ENCODE peak calls at places on chromosome 5, in ten cellular contexts. One of them, this sample, is unnamed.

GRCh38 chr5:173727839-173728778 is 111.7 kb upstream of the BOD1 start:
- DNase-seq in GM12878: no peak
- DNase-seq in tibial artery: no peak
- DNase-seq in psoas muscle: no peak
- DNase-seq in CD8-positive, alpha-beta T cell: no peak
- DNase-seq in ovary: no peak
- DNase-seq in progenitor cell of endocrine pancreas: no peak
- DNase-seq in HL-60: no peak
- DNase-seq in neural crest cell: no peak
- DNase-seq in GM06990: no peak
- DNase-seq in this sample: no peak

GRCh38 chr5:45627076-45627656 is 69.0 kb downstream of the HCN1 start:
- DNase-seq in GM12878: no peak
- DNase-seq in tibial artery: no peak
- DNase-seq in psoas muscle: no peak
- DNase-seq in CD8-positive, alpha-beta T cell: no peak
- DNase-seq in ovary: no peak
- DNase-seq in progenitor cell of endocrine pancreas: no peak
- DNase-seq in HL-60: no peak
- DNase-seq in neural crest cell: no peak
- DNase-seq in GM06990: no peak
- DNase-seq in this sample: no peak

GRCh38 chr5:72443883-72444282 is 63.3 kb downstream of the ZNF366 start:
- DNase-seq in GM12878: no peak
- DNase-seq in tibial artery: no peak
- DNase-seq in psoas muscle: no peak
- DNase-seq in CD8-positive, alpha-beta T cell: no peak
- DNase-seq in ovary: no peak
- DNase-seq in progenitor cell of endocrine pancreas: no peak
- DNase-seq in HL-60: no peak
- DNase-seq in neural crest cell: no peak
- DNase-seq in GM06990: no peak
- DNase-seq in this sample: no peak

GRCh38 chr5:590343-590742 is 21.8 kb upstream of the CEP72 start:
- DNase-seq in GM12878: no peak
- DNase-seq in tibial artery: no peak
- DNase-seq in psoas muscle: no peak
- DNase-seq in CD8-positive, alpha-beta T cell: no peak
- DNase-seq in ovary: no peak
- DNase-seq in progenitor cell of endocrine pancreas: no peak
- DNase-seq in HL-60: no peak
- DNase-seq in neural crest cell: no peak
- DNase-seq in GM06990: no peak
- DNase-seq in this sample: no peak

GRCh38 chr5:59485629-59486439 is 407.7 kb downstream of the PDE4D start:
- DNase-seq in GM12878: no peak
- DNase-seq in tibial artery: no peak
- DNase-seq in psoas muscle: no peak
- DNase-seq in CD8-positive, alpha-beta T cell: no peak
- DNase-seq in ovary: no peak
- DNase-seq in progenitor cell of endocrine pancreas: no peak
- DNase-seq in HL-60: no peak
- DNase-seq in neural crest cell: no peak
- DNase-seq in GM06990: no peak
- DNase-seq in this sample: no peak

GRCh38 chr5:154466671-154467070 is 11.4 kb downstream of the HAND1 start:
- DNase-seq in GM12878: no peak
- DNase-seq in tibial artery: no peak
- DNase-seq in psoas muscle: no peak
- DNase-seq in CD8-positive, alpha-beta T cell: no peak
- DNase-seq in ovary: no peak
- DNase-seq in progenitor cell of endocrine pancreas: no peak
- DNase-seq in HL-60: no peak
- DNase-seq in neural crest cell: no peak
- DNase-seq in GM06990: no peak
- DNase-seq in this sample: no peak

GRCh38 chr5:35246411-35246810 is 16.1 kb upstream of the PRLR start:
- DNase-seq in GM12878: no peak
- DNase-seq in tibial artery: no peak
- DNase-seq in psoas muscle: no peak
- DNase-seq in CD8-positive, alpha-beta T cell: no peak
- DNase-seq in ovary: no peak
- DNase-seq in progenitor cell of endocrine pancreas: no peak
- DNase-seq in HL-60: no peak
- DNase-seq in neural crest cell: no peak
- DNase-seq in GM06990: no peak
- DNase-seq in this sample: no peak

GRCh38 chr5:72138943-72139467 is 31.7 kb downstream of the MAP1B start:
- DNase-seq in GM12878: peak; percentile 15
- DNase-seq in tibial artery: no peak
- DNase-seq in psoas muscle: no peak
- DNase-seq in CD8-positive, alpha-beta T cell: no peak
- DNase-seq in ovary: peak; percentile 32
- DNase-seq in progenitor cell of endocrine pancreas: no peak
- DNase-seq in HL-60: no peak
- DNase-seq in neural crest cell: no peak
- DNase-seq in GM06990: peak; percentile 53
- DNase-seq in this sample: peak; percentile 48

GRCh38 chr5:56683281-56683680 is 132.1 kb upstream of the MAP3K1 start:
- DNase-seq in GM12878: no peak
- DNase-seq in tibial artery: no peak
- DNase-seq in psoas muscle: no peak
- DNase-seq in CD8-positive, alpha-beta T cell: no peak
- DNase-seq in ovary: no peak
- DNase-seq in progenitor cell of endocrine pancreas: no peak
- DNase-seq in HL-60: no peak
- DNase-seq in neural crest cell: no peak
- DNase-seq in GM06990: no peak
- DNase-seq in this sample: no peak

GRCh38 chr5:56683733-56684132 is 131.6 kb upstream of the MAP3K1 start:
- DNase-seq in GM12878: no peak
- DNase-seq in tibial artery: no peak
- DNase-seq in psoas muscle: no peak
- DNase-seq in CD8-positive, alpha-beta T cell: no peak
- DNase-seq in ovary: no peak
- DNase-seq in progenitor cell of endocrine pancreas: no peak
- DNase-seq in HL-60: no peak
- DNase-seq in neural crest cell: no peak
- DNase-seq in GM06990: no peak
- DNase-seq in this sample: no peak

GRCh38 chr5:56684159-56684558 is 131.2 kb upstream of the MAP3K1 start:
- DNase-seq in GM12878: no peak
- DNase-seq in tibial artery: no peak
- DNase-seq in psoas muscle: no peak
- DNase-seq in CD8-positive, alpha-beta T cell: no peak
- DNase-seq in ovary: no peak
- DNase-seq in progenitor cell of endocrine pancreas: no peak
- DNase-seq in HL-60: no peak
- DNase-seq in neural crest cell: no peak
- DNase-seq in GM06990: no peak
- DNase-seq in this sample: no peak

GRCh38 chr5:56686337-56687198 is 128.8 kb upstream of the MAP3K1 start:
- DNase-seq in GM12878: peak; percentile 46
- DNase-seq in tibial artery: no peak
- DNase-seq in psoas muscle: no peak
- DNase-seq in CD8-positive, alpha-beta T cell: no peak
- DNase-seq in ovary: no peak
- DNase-seq in progenitor cell of endocrine pancreas: no peak
- DNase-seq in HL-60: no peak
- DNase-seq in neural crest cell: no peak
- DNase-seq in GM06990: peak; percentile 60
- DNase-seq in this sample: no peak

GRCh38 chr5:56685503-56686217 is 129.7 kb upstream of the MAP3K1 start:
- DNase-seq in GM12878: no peak
- DNase-seq in tibial artery: no peak
- DNase-seq in psoas muscle: no peak
- DNase-seq in CD8-positive, alpha-beta T cell: no peak
- DNase-seq in ovary: no peak
- DNase-seq in progenitor cell of endocrine pancreas: no peak
- DNase-seq in HL-60: no peak
- DNase-seq in neural crest cell: no peak
- DNase-seq in GM06990: peak; percentile 36
- DNase-seq in this sample: no peak
- TF ChIP-seq CTCF in GM12878: no peak
- TF ChIP-seq CTCF in tibial artery: no peak
- TF ChIP-seq CTCF in psoas muscle: no peak
- TF ChIP-seq CTCF in CD8-positive, alpha-beta T cell: no peak
- TF ChIP-seq CTCF in ovary: no peak
- TF ChIP-seq CTCF in progenitor cell of endocrine pancreas: no peak
- TF ChIP-seq CTCF in HL-60: no peak
- TF ChIP-seq CTCF in neural crest cell: no peak
- TF ChIP-seq CTCF in GM06990: no peak
- TF ChIP-seq CTCF in this sample: no peak

GRCh38 chr5:167580608-167581007 is 710.8 kb upstream of the WWC1 start:
- DNase-seq in GM12878: no peak
- DNase-seq in tibial artery: no peak
- DNase-seq in psoas muscle: no peak
- DNase-seq in CD8-positive, alpha-beta T cell: no peak
- DNase-seq in ovary: no peak
- DNase-seq in progenitor cell of endocrine pancreas: no peak
- DNase-seq in HL-60: no peak
- DNase-seq in neural crest cell: no peak
- DNase-seq in GM06990: no peak
- DNase-seq in this sample: no peak

GRCh38 chr5:167585184-167585583 is 706.3 kb upstream of the WWC1 start:
- DNase-seq in GM12878: no peak
- DNase-seq in tibial artery: no peak
- DNase-seq in psoas muscle: no peak
- DNase-seq in CD8-positive, alpha-beta T cell: no peak
- DNase-seq in ovary: no peak
- DNase-seq in progenitor cell of endocrine pancreas: no peak
- DNase-seq in HL-60: no peak
- DNase-seq in neural crest cell: no peak
- DNase-seq in GM06990: no peak
- DNase-seq in this sample: no peak

GRCh38 chr5:167579701-167580045 is 711.8 kb upstream of the WWC1 start:
- DNase-seq in GM12878: no peak
- DNase-seq in tibial artery: no peak
- DNase-seq in psoas muscle: no peak
- DNase-seq in CD8-positive, alpha-beta T cell: no peak
- DNase-seq in ovary: no peak
- DNase-seq in progenitor cell of endocrine pancreas: no peak
- DNase-seq in HL-60: no peak
- DNase-seq in neural crest cell: no peak
- DNase-seq in GM06990: no peak
- DNase-seq in this sample: no peak

GRCh38 chr5:167582916-167583315 is 708.5 kb upstream of the WWC1 start:
- DNase-seq in GM12878: no peak
- DNase-seq in tibial artery: no peak
- DNase-seq in psoas muscle: no peak
- DNase-seq in CD8-positive, alpha-beta T cell: no peak
- DNase-seq in ovary: no peak
- DNase-seq in progenitor cell of endocrine pancreas: no peak
- DNase-seq in HL-60: no peak
- DNase-seq in neural crest cell: no peak
- DNase-seq in GM06990: no peak
- DNase-seq in this sample: no peak

GRCh38 chr5:167582263-167582662 is 709.2 kb upstream of the WWC1 start:
- DNase-seq in GM12878: no peak
- DNase-seq in tibial artery: no peak
- DNase-seq in psoas muscle: no peak
- DNase-seq in CD8-positive, alpha-beta T cell: no peak
- DNase-seq in ovary: no peak
- DNase-seq in progenitor cell of endocrine pancreas: no peak
- DNase-seq in HL-60: no peak
- DNase-seq in neural crest cell: no peak
- DNase-seq in GM06990: no peak
- DNase-seq in this sample: peak; percentile 57
- TF ChIP-seq CTCF in GM12878: no peak
- TF ChIP-seq CTCF in tibial artery: no peak
- TF ChIP-seq CTCF in psoas muscle: no peak
- TF ChIP-seq CTCF in CD8-positive, alpha-beta T cell: no peak
- TF ChIP-seq CTCF in ovary: no peak
- TF ChIP-seq CTCF in progenitor cell of endocrine pancreas: no peak
- TF ChIP-seq CTCF in HL-60: no peak
- TF ChIP-seq CTCF in neural crest cell: no peak
- TF ChIP-seq CTCF in GM06990: no peak
- TF ChIP-seq CTCF in this sample: peak; percentile 54

GRCh38 chr5:138539791-138540190 is 3.2 kb downstream of the ETF1 start:
- DNase-seq in GM12878: no peak
- DNase-seq in tibial artery: no peak
- DNase-seq in psoas muscle: no peak
- DNase-seq in CD8-positive, alpha-beta T cell: no peak
- DNase-seq in ovary: no peak
- DNase-seq in progenitor cell of endocrine pancreas: no peak
- DNase-seq in HL-60: no peak
- DNase-seq in neural crest cell: no peak
- DNase-seq in GM06990: no peak
- DNase-seq in this sample: no peak

GRCh38 chr5:138536215-138536614 is 6.8 kb downstream of the ETF1 start:
- DNase-seq in GM12878: no peak
- DNase-seq in tibial artery: no peak
- DNase-seq in psoas muscle: no peak
- DNase-seq in CD8-positive, alpha-beta T cell: no peak
- DNase-seq in ovary: no peak
- DNase-seq in progenitor cell of endocrine pancreas: no peak
- DNase-seq in HL-60: no peak
- DNase-seq in neural crest cell: no peak
- DNase-seq in GM06990: no peak
- DNase-seq in this sample: no peak

GRCh38 chr5:138538943-138539627 is 4.0 kb downstream of the ETF1 start:
- DNase-seq in GM12878: no peak
- DNase-seq in tibial artery: no peak
- DNase-seq in psoas muscle: no peak
- DNase-seq in CD8-positive, alpha-beta T cell: no peak
- DNase-seq in ovary: no peak
- DNase-seq in progenitor cell of endocrine pancreas: no peak
- DNase-seq in HL-60: no peak
- DNase-seq in neural crest cell: no peak
- DNase-seq in GM06990: no peak
- DNase-seq in this sample: no peak

GRCh38 chr5:138533973-138534941 is 8.8 kb downstream of the ETF1 start:
- DNase-seq in GM12878: no peak
- DNase-seq in tibial artery: no peak
- DNase-seq in psoas muscle: no peak
- DNase-seq in CD8-positive, alpha-beta T cell: no peak
- DNase-seq in ovary: no peak
- DNase-seq in progenitor cell of endocrine pancreas: no peak
- DNase-seq in HL-60: no peak
- DNase-seq in neural crest cell: no peak
- DNase-seq in GM06990: no peak
- DNase-seq in this sample: no peak

GRCh38 chr5:138536665-138537315 is 6.2 kb downstream of the ETF1 start:
- DNase-seq in GM12878: no peak
- DNase-seq in tibial artery: no peak
- DNase-seq in psoas muscle: no peak
- DNase-seq in CD8-positive, alpha-beta T cell: no peak
- DNase-seq in ovary: no peak
- DNase-seq in progenitor cell of endocrine pancreas: no peak
- DNase-seq in HL-60: no peak
- DNase-seq in neural crest cell: no peak
- DNase-seq in GM06990: no peak
- DNase-seq in this sample: peak; percentile 26
- TF ChIP-seq CTCF in GM12878: peak; percentile 27
- TF ChIP-seq CTCF in tibial artery: no peak
- TF ChIP-seq CTCF in psoas muscle: peak; percentile 26
- TF ChIP-seq CTCF in CD8-positive, alpha-beta T cell: peak; percentile 63
- TF ChIP-seq CTCF in ovary: no peak
- TF ChIP-seq CTCF in progenitor cell of endocrine pancreas: peak; percentile 41
- TF ChIP-seq CTCF in HL-60: no peak
- TF ChIP-seq CTCF in neural crest cell: peak; percentile 52
- TF ChIP-seq CTCF in GM06990: peak; percentile 40
- TF ChIP-seq CTCF in this sample: no peak

DNA sequence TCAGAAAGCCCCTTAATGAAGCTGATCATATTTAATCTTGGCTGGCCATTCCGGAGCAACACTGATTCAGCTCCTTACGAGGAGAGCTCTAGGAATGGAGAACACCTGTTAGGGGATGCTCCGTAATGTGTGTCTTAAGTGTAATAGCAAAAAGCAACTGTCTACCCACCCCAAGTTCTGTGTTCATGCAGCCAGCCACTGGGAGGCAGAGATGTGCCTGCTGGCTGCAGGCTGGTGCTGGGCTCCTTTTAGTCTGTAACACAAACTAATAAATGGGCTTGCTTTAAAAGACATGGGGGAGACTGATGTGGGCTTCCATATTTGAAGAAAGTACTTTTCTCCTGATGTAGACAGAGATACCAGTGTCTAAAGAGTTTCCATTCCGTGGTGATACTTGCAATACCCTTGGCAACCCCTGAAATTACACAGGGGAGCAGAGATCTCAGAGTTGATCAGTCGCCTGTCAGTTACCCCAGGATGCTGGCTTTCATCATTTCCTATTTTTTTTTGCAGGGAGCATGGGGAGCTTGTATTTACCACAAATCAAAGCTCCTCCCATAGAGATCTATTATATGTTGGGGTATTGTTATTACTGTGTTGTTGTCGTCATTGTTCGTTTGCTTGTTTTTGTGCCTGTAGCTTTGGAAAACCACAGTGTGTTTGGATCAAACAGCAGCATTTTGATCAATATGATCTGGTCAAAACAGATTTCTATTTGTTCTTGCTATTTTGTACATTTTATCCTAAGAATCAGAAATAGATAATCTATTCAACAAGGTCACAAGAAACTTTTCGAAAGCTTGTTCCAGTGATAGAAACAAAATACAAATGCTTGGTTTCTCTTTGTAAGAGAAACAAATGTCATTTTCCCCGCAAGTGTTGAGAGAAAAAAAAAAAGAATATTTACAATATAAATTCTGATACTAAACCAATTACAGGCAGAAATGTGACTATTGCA is 65.8 kb downstream of the MTX3 start:
- DNase-seq in GM12878: no peak
- DNase-seq in tibial artery: no peak
- DNase-seq in psoas muscle: no peak
- DNase-seq in CD8-positive, alpha-beta T cell: no peak
- DNase-seq in ovary: no peak
- DNase-seq in progenitor cell of endocrine pancreas: no peak
- DNase-seq in HL-60: no peak
- DNase-seq in neural crest cell: no peak
- DNase-seq in GM06990: no peak
- DNase-seq in this sample: no peak
- TF ChIP-seq CTCF in GM12878: peak; percentile 16
- TF ChIP-seq CTCF in tibial artery: no peak
- TF ChIP-seq CTCF in psoas muscle: no peak
- TF ChIP-seq CTCF in CD8-positive, alpha-beta T cell: peak; percentile 34
- TF ChIP-seq CTCF in ovary: no peak
- TF ChIP-seq CTCF in progenitor cell of endocrine pancreas: no peak
- TF ChIP-seq CTCF in HL-60: no peak
- TF ChIP-seq CTCF in neural crest cell: peak; percentile 27
- TF ChIP-seq CTCF in GM06990: peak; percentile 35
- TF ChIP-seq CTCF in this sample: no peak